ENCODE peak calls at places on chromosomes 5 and 9, in four cellular contexts. One of them, this sample, is unnamed.

GRCh38 chr9:133286523-133286922 is 11.5 kb upstream of the ABO start:
- DNase-seq in transverse colon: no peak
- DNase-seq in SK-N-SH: no peak
- DNase-seq in upper lobe of left lung: no peak
- DNase-seq in this sample: no peak

GRCh38 chr9:112527959-112528358 is 41.3 kb downstream of the KIAA1958 start:
- DNase-seq in transverse colon: no peak
- DNase-seq in SK-N-SH: no peak
- DNase-seq in upper lobe of left lung: no peak
- DNase-seq in this sample: no peak

GRCh38 chr9:105973811-105974407 is 279.6 kb downstream of the TMEM38B start:
- DNase-seq in transverse colon: no peak
- DNase-seq in SK-N-SH: no peak
- DNase-seq in upper lobe of left lung: no peak
- DNase-seq in this sample: no peak

GRCh38 chr5:137666109-137666850 is 69.6 kb downstream of the KLHL3 start:
- DNase-seq in transverse colon: no peak
- DNase-seq in SK-N-SH: no peak
- DNase-seq in upper lobe of left lung: no peak
- DNase-seq in this sample: no peak

GRCh38 chr9:93670208-93671029 is 94.0 kb downstream of the PHF2 start:
- DNase-seq in transverse colon: peak
- DNase-seq in SK-N-SH: peak
- DNase-seq in upper lobe of left lung: peak
- DNase-seq in this sample: no peak

GRCh38 chr9:127525426-127526188 is 74.3 kb downstream of the LRSAM1 start:
- DNase-seq in transverse colon: no peak
- DNase-seq in SK-N-SH: no peak
- DNase-seq in upper lobe of left lung: no peak
- DNase-seq in this sample: peak

GRCh38 chr9:133944746-133945135 is 47.4 kb downstream of the VAV2 start:
- DNase-seq in transverse colon: no peak
- DNase-seq in SK-N-SH: no peak
- DNase-seq in upper lobe of left lung: no peak
- DNase-seq in this sample: no peak

GRCh38 chr9:101229606-101230005 is 155.2 kb downstream of the BAAT start:
- DNase-seq in transverse colon: no peak
- DNase-seq in SK-N-SH: no peak
- DNase-seq in upper lobe of left lung: no peak
- DNase-seq in this sample: no peak

GRCh38 chr5:173331956-173332479 is 3.8 kb upstream of the STC2 start:
- DNase-seq in transverse colon: peak
- DNase-seq in SK-N-SH: peak
- DNase-seq in upper lobe of left lung: peak
- DNase-seq in this sample: peak

GRCh38 chr5:169164481-169164925 is 136.4 kb downstream of the SLIT3 start:
- DNase-seq in transverse colon: no peak
- DNase-seq in SK-N-SH: no peak
- DNase-seq in upper lobe of left lung: no peak
- DNase-seq in this sample: no peak

GRCh38 chr9:135067091-135067710 is 20.3 kb upstream of the OLFM1 start:
- DNase-seq in transverse colon: no peak
- DNase-seq in SK-N-SH: no peak
- DNase-seq in upper lobe of left lung: no peak
- DNase-seq in this sample: no peak

GRCh38 chr9:94213513-94214124 is 45.5 kb upstream of the ZNF169 start:
- DNase-seq in transverse colon: peak
- DNase-seq in SK-N-SH: peak
- DNase-seq in upper lobe of left lung: peak
- DNase-seq in this sample: peak

GRCh38 chr5:112800901-112801300 is 60.2 kb upstream of the SRP19 start:
- DNase-seq in transverse colon: no peak
- DNase-seq in SK-N-SH: no peak
- DNase-seq in upper lobe of left lung: no peak
- DNase-seq in this sample: no peak

GRCh38 chr9:12775373-12775962 is 648 bp downstream of the LURAP1L start:
- DNase-seq in transverse colon: peak
- DNase-seq in SK-N-SH: peak
- DNase-seq in upper lobe of left lung: peak
- DNase-seq in this sample: no peak

GRCh38 chr5:42872865-42873264 is 61.2 kb upstream of the SELENOP start:
- DNase-seq in transverse colon: no peak
- DNase-seq in SK-N-SH: no peak
- DNase-seq in upper lobe of left lung: no peak
- DNase-seq in this sample: no peak

GRCh38 chr5:95113489-95113888 is 171.4 kb downstream of the MCTP1 start:
- DNase-seq in transverse colon: no peak
- DNase-seq in SK-N-SH: no peak
- DNase-seq in upper lobe of left lung: no peak
- DNase-seq in this sample: no peak

GRCh38 chr9:72586388-72587160 is 65.2 kb downstream of the TMC1 start:
- DNase-seq in transverse colon: peak
- DNase-seq in SK-N-SH: no peak
- DNase-seq in upper lobe of left lung: peak
- DNase-seq in this sample: no peak

GRCh38 chr9:2420488-2421056 is 201.0 kb upstream of the VLDLR start:
- DNase-seq in transverse colon: no peak
- DNase-seq in SK-N-SH: no peak
- DNase-seq in upper lobe of left lung: no peak
- DNase-seq in this sample: no peak

GRCh38 chr9:123933401-123933800 is 3.5 kb upstream of the DENND1A start:
- DNase-seq in transverse colon: no peak
- DNase-seq in SK-N-SH: no peak
- DNase-seq in upper lobe of left lung: no peak
- DNase-seq in this sample: peak

GRCh38 chr9:99184073-99184426 is 37.7 kb downstream of the ALG2 start:
- DNase-seq in transverse colon: no peak
- DNase-seq in SK-N-SH: no peak
- DNase-seq in upper lobe of left lung: no peak
- DNase-seq in this sample: no peak

GRCh38 chr5:107564896-107565295 is 105.8 kb downstream of the EFNA5 start:
- DNase-seq in transverse colon: no peak
- DNase-seq in SK-N-SH: no peak
- DNase-seq in upper lobe of left lung: no peak
- DNase-seq in this sample: no peak

DNA sequence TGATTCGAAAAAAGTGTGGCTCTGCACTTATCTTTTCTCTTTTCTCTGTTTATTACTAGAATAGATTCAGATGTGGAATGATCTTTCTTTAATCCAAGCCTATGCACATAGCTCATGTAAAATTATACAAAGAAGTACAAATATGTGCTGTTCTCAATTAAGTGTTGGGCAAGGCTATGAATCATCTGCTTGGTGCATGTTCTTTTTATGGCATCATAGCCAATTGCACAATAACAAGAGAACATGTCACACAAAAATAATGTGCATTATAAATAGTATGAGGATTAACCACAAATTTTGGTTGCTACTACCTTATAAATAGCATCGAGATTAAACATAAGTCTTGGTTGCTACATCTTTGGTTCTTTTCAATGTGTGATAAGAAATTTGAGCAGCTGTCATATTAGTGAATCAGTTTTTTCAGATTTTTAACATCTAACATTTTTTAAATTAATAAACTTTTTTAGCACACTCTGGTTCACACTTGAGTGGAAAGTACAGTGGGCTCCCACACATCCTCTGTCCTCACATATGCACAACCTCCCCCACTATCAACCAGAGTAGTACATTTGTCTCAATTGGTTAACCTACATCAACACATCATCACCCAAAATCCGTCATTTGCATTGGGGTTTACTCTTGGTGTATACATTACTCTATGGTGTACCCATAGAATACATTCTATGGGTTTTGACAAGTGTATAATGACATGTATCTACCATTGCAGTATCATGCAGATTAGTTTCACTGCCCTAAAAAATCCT is 6.8 kb upstream of the RECK start:
- DNase-seq in transverse colon: no peak
- DNase-seq in SK-N-SH: no peak
- DNase-seq in upper lobe of left lung: no peak
- DNase-seq in this sample: no peak
- TF ChIP-seq POLR2AphosphoS5 in transverse colon: peak
- TF ChIP-seq POLR2AphosphoS5 in SK-N-SH: peak
- TF ChIP-seq POLR2AphosphoS5 in upper lobe of left lung: peak
- TF ChIP-seq POLR2AphosphoS5 in this sample: no peak

GRCh38 chr9:129576546-129577543 is 44.1 kb downstream of the C9orf50 start:
- DNase-seq in transverse colon: no peak
- DNase-seq in SK-N-SH: no peak
- DNase-seq in upper lobe of left lung: no peak
- DNase-seq in this sample: no peak
- TF ChIP-seq POLR2AphosphoS5 in transverse colon: no peak
- TF ChIP-seq POLR2AphosphoS5 in SK-N-SH: no peak
- TF ChIP-seq POLR2AphosphoS5 in upper lobe of left lung: peak
- TF ChIP-seq POLR2AphosphoS5 in this sample: no peak

DNA sequence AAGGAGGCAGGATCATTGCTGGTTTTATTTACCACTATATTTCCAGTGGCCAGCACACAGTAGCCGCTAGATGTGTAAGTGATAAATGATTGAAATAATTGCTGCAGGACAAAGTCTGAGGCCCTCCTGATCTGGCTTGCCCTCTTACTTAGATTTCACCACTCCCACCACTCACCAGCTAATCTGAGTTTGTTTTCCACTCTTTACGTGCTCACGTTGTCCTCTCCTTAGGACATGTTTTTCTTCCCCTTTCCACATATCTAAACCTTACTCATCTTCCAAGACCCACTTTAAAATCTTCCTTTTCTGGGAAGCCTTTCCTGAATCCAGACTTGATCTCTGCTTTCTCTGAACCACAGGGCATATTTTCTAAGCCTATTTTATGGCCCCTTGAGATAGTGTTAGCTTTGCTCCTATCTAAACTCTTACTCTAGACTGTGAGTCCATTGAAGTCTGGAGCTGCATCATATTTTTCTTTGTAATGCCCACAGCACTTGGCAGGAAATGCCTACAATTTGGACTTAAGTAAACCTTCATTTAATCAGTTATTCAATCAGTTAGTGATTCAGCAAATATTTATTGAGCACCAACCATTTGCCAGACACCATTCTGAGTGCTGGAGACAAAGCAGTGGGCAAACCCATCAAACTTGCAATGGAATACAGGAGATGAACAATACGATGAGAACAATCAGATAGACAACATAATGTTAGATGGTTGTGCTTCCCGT is 2.4 kb downstream of the TLR4 start:
- DNase-seq in transverse colon: no peak
- DNase-seq in SK-N-SH: no peak
- DNase-seq in upper lobe of left lung: no peak
- DNase-seq in this sample: no peak
- TF ChIP-seq POLR2AphosphoS5 in transverse colon: no peak
- TF ChIP-seq POLR2AphosphoS5 in SK-N-SH: no peak
- TF ChIP-seq POLR2AphosphoS5 in upper lobe of left lung: no peak
- TF ChIP-seq POLR2AphosphoS5 in this sample: no peak

DNA sequence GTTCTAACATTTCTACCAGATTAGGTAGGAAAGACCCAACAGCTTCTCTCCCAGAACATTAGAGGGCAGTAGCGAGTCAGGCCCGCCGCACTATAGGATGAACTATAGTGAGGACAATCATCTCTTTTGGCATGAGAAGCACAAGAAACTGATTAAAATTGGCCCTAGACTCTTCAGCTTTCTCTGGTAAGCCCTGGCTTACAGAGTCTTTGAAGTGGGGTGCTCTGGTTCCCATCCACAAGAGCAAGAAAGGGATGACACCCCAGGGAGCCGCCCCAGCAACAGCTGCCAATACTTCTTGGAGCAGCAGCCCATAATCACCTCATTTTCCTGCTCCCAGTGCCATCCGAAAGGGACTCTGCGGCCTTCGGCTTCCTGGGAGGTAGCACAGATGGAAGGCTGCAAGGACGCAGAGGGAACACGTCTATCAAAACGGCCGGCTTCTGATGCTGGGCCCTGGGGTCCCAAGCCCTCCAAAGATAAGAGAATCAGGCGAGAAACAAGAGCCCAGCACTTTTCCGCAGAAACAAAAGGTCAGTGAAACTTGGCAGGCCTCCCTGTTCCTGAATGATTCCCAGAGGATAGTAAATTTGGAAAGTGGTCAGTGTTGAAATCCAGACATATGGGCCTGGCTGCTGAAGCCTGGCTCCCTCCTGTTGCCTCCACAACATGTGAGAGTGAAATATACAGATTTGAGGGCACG is 69.3 kb downstream of the HSD17B3 start:
- DNase-seq in transverse colon: peak
- DNase-seq in SK-N-SH: peak
- DNase-seq in upper lobe of left lung: no peak
- DNase-seq in this sample: no peak
- TF ChIP-seq POLR2AphosphoS5 in transverse colon: peak
- TF ChIP-seq POLR2AphosphoS5 in SK-N-SH: no peak
- TF ChIP-seq POLR2AphosphoS5 in upper lobe of left lung: no peak
- TF ChIP-seq POLR2AphosphoS5 in this sample: no peak

DNA sequence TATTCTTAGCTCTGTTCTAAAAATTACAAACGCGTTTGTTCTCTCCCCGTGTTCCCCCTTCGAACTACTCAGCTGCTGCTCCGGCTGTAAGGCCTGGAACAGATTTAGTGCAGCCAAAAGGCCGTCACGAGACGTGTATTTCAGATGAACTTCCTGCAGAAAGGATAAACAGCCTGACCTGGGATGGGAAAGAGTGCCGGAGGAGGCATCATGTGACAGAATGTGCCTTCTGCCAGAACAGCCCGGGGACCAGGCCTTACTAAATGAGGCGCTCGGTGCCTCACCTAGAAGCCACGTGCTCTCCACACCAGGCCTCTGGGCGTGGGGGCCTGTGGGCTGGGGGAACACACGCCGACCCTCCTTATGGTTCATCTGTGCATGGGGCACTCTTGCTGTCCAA is 94.7 kb downstream of the PPARGC1B start:
- DNase-seq in transverse colon: peak
- DNase-seq in SK-N-SH: no peak
- DNase-seq in upper lobe of left lung: peak
- DNase-seq in this sample: no peak
- TF ChIP-seq POLR2AphosphoS5 in transverse colon: peak
- TF ChIP-seq POLR2AphosphoS5 in SK-N-SH: no peak
- TF ChIP-seq POLR2AphosphoS5 in upper lobe of left lung: no peak
- TF ChIP-seq POLR2AphosphoS5 in this sample: no peak

This sample was measured in HCT116.